ENCODE peak calls at places on chromosome 12, in six cellular contexts. One of them, this sample, is unnamed.

GRCh38 chr12:78185109-78185508 is 354.4 kb downstream of the NAV3 start:
- DNase-seq in transverse colon: no peak
- DNase-seq in psoas muscle: no peak
- DNase-seq in CD8-positive, alpha-beta memory T cell: no peak
- DNase-seq in colonic mucosa: no peak
- DNase-seq in AG04450: no peak
- DNase-seq in this sample: no peak

GRCh38 chr12:130044991-130045621 is 117.2 kb upstream of the FZD10 start:
- DNase-seq in transverse colon: no peak
- DNase-seq in psoas muscle: no peak
- DNase-seq in CD8-positive, alpha-beta memory T cell: no peak
- DNase-seq in colonic mucosa: no peak
- DNase-seq in AG04450: no peak
- DNase-seq in this sample: no peak

GRCh38 chr12:81942588-81942987 is 183.4 kb upstream of the PPFIA2 start:
- DNase-seq in transverse colon: no peak
- DNase-seq in psoas muscle: no peak
- DNase-seq in CD8-positive, alpha-beta memory T cell: no peak
- DNase-seq in colonic mucosa: no peak
- DNase-seq in AG04450: no peak
- DNase-seq in this sample: no peak

GRCh38 chr12:121796855-121797751 is 3.6 kb upstream of the RHOF start:
- DNase-seq in transverse colon: peak; percentile 96
- DNase-seq in psoas muscle: peak; percentile 98
- DNase-seq in CD8-positive, alpha-beta memory T cell: no peak
- DNase-seq in colonic mucosa: peak; percentile 98
- DNase-seq in AG04450: no peak
- DNase-seq in this sample: peak; percentile 68

GRCh38 chr12:18158774-18159557 is 69.0 kb upstream of the RERGL start:
- DNase-seq in transverse colon: no peak
- DNase-seq in psoas muscle: no peak
- DNase-seq in CD8-positive, alpha-beta memory T cell: no peak
- DNase-seq in colonic mucosa: peak; percentile 29
- DNase-seq in AG04450: no peak
- DNase-seq in this sample: peak; percentile 45

GRCh38 chr12:3136641-3137267 is 59.6 kb downstream of the TSPAN9 start:
- DNase-seq in transverse colon: no peak
- DNase-seq in psoas muscle: no peak
- DNase-seq in CD8-positive, alpha-beta memory T cell: no peak
- DNase-seq in colonic mucosa: no peak
- DNase-seq in AG04450: no peak
- DNase-seq in this sample: no peak

GRCh38 chr12:12123209-12123608 is 52.5 kb downstream of the BCL2L14 start:
- DNase-seq in transverse colon: no peak
- DNase-seq in psoas muscle: no peak
- DNase-seq in CD8-positive, alpha-beta memory T cell: no peak
- DNase-seq in colonic mucosa: no peak
- DNase-seq in AG04450: no peak
- DNase-seq in this sample: no peak

GRCh38 chr12:80598004-80598606 is 109.3 kb upstream of the MYF6 start:
- DNase-seq in transverse colon: no peak
- DNase-seq in psoas muscle: no peak
- DNase-seq in CD8-positive, alpha-beta memory T cell: no peak
- DNase-seq in colonic mucosa: no peak
- DNase-seq in AG04450: peak; percentile 20
- DNase-seq in this sample: peak; percentile 65

GRCh38 chr12:31005944-31006361 is 67.7 kb upstream of the DDX11 start:
- DNase-seq in transverse colon: no peak
- DNase-seq in psoas muscle: no peak
- DNase-seq in CD8-positive, alpha-beta memory T cell: no peak
- DNase-seq in colonic mucosa: no peak
- DNase-seq in AG04450: no peak
- DNase-seq in this sample: peak; percentile 8

GRCh38 chr12:132600048-132601032 is 10.0 kb downstream of the LRCOL1 start:
- DNase-seq in transverse colon: peak; percentile 71
- DNase-seq in psoas muscle: peak; percentile 82
- DNase-seq in CD8-positive, alpha-beta memory T cell: peak; percentile 44
- DNase-seq in colonic mucosa: peak; percentile 61
- DNase-seq in AG04450: no peak
- DNase-seq in this sample: peak; percentile 55

GRCh38 chr12:105359840-105360239 is 29.3 kb downstream of the C12orf75 start:
- DNase-seq in transverse colon: no peak
- DNase-seq in psoas muscle: no peak
- DNase-seq in CD8-positive, alpha-beta memory T cell: no peak
- DNase-seq in colonic mucosa: no peak
- DNase-seq in AG04450: no peak
- DNase-seq in this sample: peak; percentile 10

GRCh38 chr12:3319723-3320492 is 171.1 kb upstream of the PRMT8 start:
- DNase-seq in transverse colon: no peak
- DNase-seq in psoas muscle: no peak
- DNase-seq in CD8-positive, alpha-beta memory T cell: no peak
- DNase-seq in colonic mucosa: no peak
- DNase-seq in AG04450: no peak
- DNase-seq in this sample: no peak

GRCh38 chr12:108029081-108029790 is 99.9 kb upstream of the WSCD2 start:
- DNase-seq in transverse colon: no peak
- DNase-seq in psoas muscle: no peak
- DNase-seq in CD8-positive, alpha-beta memory T cell: no peak
- DNase-seq in colonic mucosa: no peak
- DNase-seq in AG04450: no peak
- DNase-seq in this sample: no peak

GRCh38 chr12:131471271-131471905 is 239.5 kb upstream of the SFSWAP start:
- DNase-seq in transverse colon: no peak
- DNase-seq in psoas muscle: no peak
- DNase-seq in CD8-positive, alpha-beta memory T cell: no peak
- DNase-seq in colonic mucosa: no peak
- DNase-seq in AG04450: no peak
- DNase-seq in this sample: no peak

GRCh38 chr12:117685115-117685926 is 283.5 kb downstream of the KSR2 start:
- DNase-seq in transverse colon: peak; percentile 66
- DNase-seq in psoas muscle: peak; percentile 69
- DNase-seq in CD8-positive, alpha-beta memory T cell: no peak
- DNase-seq in colonic mucosa: peak; percentile 80
- DNase-seq in AG04450: no peak
- DNase-seq in this sample: peak; percentile 17

GRCh38 chr12:68808388-68809189 is 612 bp downstream of the MDM2 start:
- DNase-seq in transverse colon: peak; percentile 85
- DNase-seq in psoas muscle: peak; percentile 84
- DNase-seq in CD8-positive, alpha-beta memory T cell: peak; percentile 65
- DNase-seq in colonic mucosa: peak; percentile 87
- DNase-seq in AG04450: peak; percentile 75
- DNase-seq in this sample: peak; percentile 84

GRCh38 chr12:89319111-89319510 is 33.2 kb downstream of the DUSP6 start:
- DNase-seq in transverse colon: no peak
- DNase-seq in psoas muscle: peak; percentile 59
- DNase-seq in CD8-positive, alpha-beta memory T cell: no peak
- DNase-seq in colonic mucosa: no peak
- DNase-seq in AG04450: peak; percentile 1
- DNase-seq in this sample: no peak

GRCh38 chr12:6460751-6461371 is 9.0 kb downstream of the TAPBPL start:
- DNase-seq in transverse colon: no peak
- DNase-seq in psoas muscle: no peak
- DNase-seq in CD8-positive, alpha-beta memory T cell: no peak
- DNase-seq in colonic mucosa: no peak
- DNase-seq in AG04450: no peak
- DNase-seq in this sample: no peak

GRCh38 chr12:12721251-12721689 is 4.1 kb downstream of the CDKN1B start:
- DNase-seq in transverse colon: peak; percentile 54
- DNase-seq in psoas muscle: no peak
- DNase-seq in CD8-positive, alpha-beta memory T cell: no peak
- DNase-seq in colonic mucosa: peak; percentile 75
- DNase-seq in AG04450: no peak
- DNase-seq in this sample: no peak

GRCh38 chr12:50055831-50056628 is 1.4 kb upstream of the ASIC1 start:
- DNase-seq in transverse colon: peak; percentile 44
- DNase-seq in psoas muscle: no peak
- DNase-seq in CD8-positive, alpha-beta memory T cell: peak; percentile 68
- DNase-seq in colonic mucosa: peak; percentile 40
- DNase-seq in AG04450: no peak
- DNase-seq in this sample: no peak

GRCh38 chr12:34600592-34601462 is 578.5 kb downstream of the ALG10 start:
- DNase-seq in transverse colon: no peak
- DNase-seq in psoas muscle: peak; percentile 18
- DNase-seq in CD8-positive, alpha-beta memory T cell: no peak
- DNase-seq in colonic mucosa: no peak
- DNase-seq in AG04450: no peak
- DNase-seq in this sample: no peak

DNA sequence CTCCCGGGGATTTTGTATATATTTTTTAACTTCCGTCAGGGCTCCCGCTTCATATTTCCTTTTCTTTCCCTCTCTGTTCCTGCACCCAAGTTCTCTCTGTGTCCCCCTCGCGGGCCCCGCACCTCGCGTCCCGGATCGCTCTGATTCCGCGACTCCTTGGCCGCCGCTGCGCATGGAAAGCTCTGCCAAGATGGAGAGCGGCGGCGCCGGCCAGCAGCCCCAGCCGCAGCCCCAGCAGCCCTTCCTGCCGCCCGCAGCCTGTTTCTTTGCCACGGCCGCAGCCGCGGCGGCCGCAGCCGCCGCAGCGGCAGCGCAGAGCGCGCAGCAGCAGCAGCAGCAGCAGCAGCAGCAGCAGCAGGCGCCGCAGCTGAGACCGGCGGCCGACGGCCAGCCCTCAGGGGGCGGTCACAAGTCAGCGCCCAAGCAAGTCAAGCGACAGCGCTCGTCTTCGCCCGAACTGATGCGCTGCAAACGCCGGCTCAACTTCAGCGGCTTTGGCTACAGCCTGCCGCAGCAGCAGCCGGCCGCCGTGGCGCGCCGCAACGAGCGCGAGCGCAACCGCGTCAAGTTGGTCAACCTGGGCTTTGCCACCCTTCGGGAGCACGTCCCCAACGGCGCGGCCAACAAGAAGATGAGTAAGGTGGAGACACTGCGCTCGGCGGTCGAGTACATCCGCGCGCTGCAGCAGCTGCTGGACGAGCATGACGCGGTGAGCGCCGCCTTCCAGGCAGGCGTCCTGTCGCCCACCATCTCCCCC is 777 bp downstream of the ASCL1 start:
- DNase-seq in transverse colon: no peak
- DNase-seq in psoas muscle: no peak
- DNase-seq in CD8-positive, alpha-beta memory T cell: no peak
- DNase-seq in colonic mucosa: no peak
- DNase-seq in AG04450: no peak
- DNase-seq in this sample: peak; percentile 6
- H3K27ac ChIP-seq in transverse colon: no peak overlapping the region
- H3K27ac ChIP-seq in psoas muscle: no peak overlapping the region
- H3K27ac ChIP-seq in CD8-positive, alpha-beta memory T cell: no peak overlapping the region
- H3K27ac ChIP-seq in colonic mucosa: no peak overlapping the region
- H3K27ac ChIP-seq in AG04450: no peak overlapping the region
- H3K27ac ChIP-seq in this sample: no peak overlapping the region

DNA sequence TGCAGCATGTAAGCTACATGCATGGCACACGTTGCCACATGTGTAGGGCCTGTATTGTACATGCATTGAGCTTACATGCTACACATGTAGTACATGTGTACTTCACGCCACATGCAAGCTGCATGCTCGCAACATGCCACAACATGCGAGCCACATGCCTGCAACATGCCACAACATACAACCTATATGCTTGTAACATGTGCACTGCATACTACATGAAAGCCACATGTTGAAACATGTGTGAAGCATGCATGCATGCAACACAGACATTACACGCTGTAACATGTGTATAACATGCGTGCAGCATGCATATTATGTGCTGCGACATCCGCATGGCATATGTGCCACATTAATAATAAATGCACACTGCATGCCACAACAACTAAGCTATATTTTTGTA is 9.1 kb upstream of the TMTC1 start:
- DNase-seq in transverse colon: no peak
- DNase-seq in psoas muscle: no peak
- DNase-seq in CD8-positive, alpha-beta memory T cell: no peak
- DNase-seq in colonic mucosa: no peak
- DNase-seq in AG04450: no peak
- DNase-seq in this sample: no peak
- H3K4me3 ChIP-seq in transverse colon: no peak overlapping the region
- H3K4me3 ChIP-seq in psoas muscle: no peak overlapping the region
- H3K4me3 ChIP-seq in CD8-positive, alpha-beta memory T cell: no peak overlapping the region
- H3K4me3 ChIP-seq in colonic mucosa: no peak overlapping the region
- H3K4me3 ChIP-seq in AG04450: no peak overlapping the region
- H3K4me3 ChIP-seq in this sample: no peak overlapping the region

DNA sequence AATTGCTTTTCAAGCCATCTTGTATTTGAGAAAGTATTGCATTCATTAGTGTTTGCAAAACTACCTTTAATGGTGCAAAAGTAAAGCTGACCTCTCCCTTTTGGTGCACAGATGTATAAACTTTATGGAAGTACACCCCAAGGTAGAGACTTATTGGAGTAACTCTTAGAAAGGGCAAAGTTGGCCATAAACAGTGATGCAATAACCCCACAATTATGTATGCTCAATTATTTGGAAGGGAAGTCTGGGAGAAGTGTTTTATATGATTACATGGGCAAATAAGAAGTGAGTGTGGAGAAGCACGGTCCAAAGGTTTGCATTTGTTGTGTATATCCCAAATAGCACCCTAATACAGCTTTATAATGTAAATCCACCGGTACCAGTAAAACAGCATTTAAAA is 70.3 kb downstream of the HMGA2 start:
- DNase-seq in transverse colon: no peak
- DNase-seq in psoas muscle: no peak
- DNase-seq in CD8-positive, alpha-beta memory T cell: no peak
- DNase-seq in colonic mucosa: no peak
- DNase-seq in AG04450: no peak
- DNase-seq in this sample: no peak
- H3K27ac ChIP-seq in transverse colon: peak overlapping the region; percentile 77
- H3K27ac ChIP-seq in psoas muscle: no peak overlapping the region
- H3K27ac ChIP-seq in CD8-positive, alpha-beta memory T cell: no peak overlapping the region
- H3K27ac ChIP-seq in colonic mucosa: peak overlapping the region; percentile 70
- H3K27ac ChIP-seq in AG04450: no peak overlapping the region
- H3K27ac ChIP-seq in this sample: peak overlapping the region; percentile 94

GRCh38 chr12:118982308-118982707 is 967 bp downstream of the SRRM4 start:
- DNase-seq in transverse colon: no peak
- DNase-seq in psoas muscle: no peak
- DNase-seq in CD8-positive, alpha-beta memory T cell: no peak
- DNase-seq in colonic mucosa: no peak
- DNase-seq in AG04450: no peak
- DNase-seq in this sample: no peak
- H3K4me3 ChIP-seq in transverse colon: no peak overlapping the region
- H3K4me3 ChIP-seq in psoas muscle: no peak overlapping the region
- H3K4me3 ChIP-seq in CD8-positive, alpha-beta memory T cell: no peak overlapping the region
- H3K4me3 ChIP-seq in colonic mucosa: no peak overlapping the region
- H3K4me3 ChIP-seq in AG04450: no peak overlapping the region
- H3K4me3 ChIP-seq in this sample: no peak overlapping the region

DNA sequence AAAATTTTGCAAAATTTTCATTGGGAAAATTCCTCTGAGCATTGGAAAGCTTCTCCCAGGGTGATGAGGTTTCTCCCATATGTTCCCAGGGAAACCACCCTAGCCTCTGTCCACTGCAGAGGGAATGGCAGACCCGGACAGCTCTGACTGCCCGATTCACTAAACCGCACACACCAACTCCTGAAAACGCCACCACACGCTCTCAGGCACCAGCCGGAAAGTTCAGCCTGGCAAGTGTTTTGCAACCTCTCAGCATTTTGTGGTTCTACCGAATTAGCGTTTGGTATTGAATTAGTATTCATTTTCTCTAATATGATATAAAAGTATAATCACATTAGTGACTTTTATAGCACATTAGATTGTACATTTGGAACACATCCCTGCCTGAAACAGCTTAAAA is 213.4 kb downstream of the PHETA1 start:
- DNase-seq in transverse colon: no peak
- DNase-seq in psoas muscle: no peak
- DNase-seq in CD8-positive, alpha-beta memory T cell: no peak
- DNase-seq in colonic mucosa: no peak
- DNase-seq in AG04450: no peak
- DNase-seq in this sample: no peak
- H3K27ac ChIP-seq in transverse colon: no peak overlapping the region
- H3K27ac ChIP-seq in psoas muscle: no peak overlapping the region
- H3K27ac ChIP-seq in CD8-positive, alpha-beta memory T cell: no peak overlapping the region
- H3K27ac ChIP-seq in colonic mucosa: no peak overlapping the region
- H3K27ac ChIP-seq in AG04450: no peak overlapping the region
- H3K27ac ChIP-seq in this sample: no peak overlapping the region

GRCh38 chr12:109310247-109311125 is 1.4 kb upstream of the FOXN4 start:
- DNase-seq in transverse colon: no peak
- DNase-seq in psoas muscle: no peak
- DNase-seq in CD8-positive, alpha-beta memory T cell: no peak
- DNase-seq in colonic mucosa: no peak
- DNase-seq in AG04450: no peak
- DNase-seq in this sample: no peak
- H3K4me3 ChIP-seq in transverse colon: peak overlapping the region; percentile 58
- H3K4me3 ChIP-seq in psoas muscle: peak overlapping the region; percentile 62
- H3K4me3 ChIP-seq in CD8-positive, alpha-beta memory T cell: no peak overlapping the region
- H3K4me3 ChIP-seq in colonic mucosa: peak overlapping the region; percentile 30
- H3K4me3 ChIP-seq in AG04450: no peak overlapping the region
- H3K4me3 ChIP-seq in this sample: no peak overlapping the region

This sample was measured in brain microvascular endothelial cell.